ENCODE peak calls at places on chromosomes 1 and 21, in nine cellular contexts. S is astrocyte, L is sigmoid colon, B is psoas muscle, T is esophagus squamous epithelium, P is heart left ventricle, C is pancreas, E is cardiac muscle cell, N is ascending aorta. I is an unnamed sample. For H3K36me3, the result is how much of the 10 kb centered on the place peaks cover.

GRCh38 chr1:84619383-84620093 is 45.3 kb upstream of the CTBS start:
- DNase-seq in T (no peak), B (no peak), C (no peak), P (no peak), N (no peak), S (peak), L (no peak), E (peak), I (no peak)

GRCh38 chr1:68230901-68231626 is 1.3 kb downstream of the WLS start:
- DNase-seq in C (peak), N (peak), T (no peak), P (peak), L (peak), E (peak), S (no peak), B (peak), I (peak)

GRCh38 chr1:84871181-84871580 is 21.8 kb downstream of the LPAR3 start:
- DNase-seq in E (no peak), P (no peak), C (no peak), B (no peak), S (no peak), L (no peak), T (no peak), N (no peak), I (no peak)

GRCh38 chr1:112444269-112444668 is 48.3 kb downstream of the CTTNBP2NL start:
- DNase-seq in S (peak), L (no peak), C (no peak), P (no peak), N (no peak), T (no peak), B (no peak), E (no peak), I (no peak)

GRCh38 chr1:63883494-63884235 is 109.8 kb downstream of the ROR1 start:
- DNase-seq in L (no peak), P (no peak), T (no peak), B (no peak), N (no peak), C (no peak), S (no peak), E (no peak), I (no peak)

GRCh38 chr1:9494936-9495758 is 44.1 kb upstream of the SLC25A33 start:
- DNase-seq in S (no peak), N (peak), E (peak), L (peak), C (peak), B (peak), T (no peak), P (peak), I (peak)

GRCh38 chr1:232620356-232620841 is 9.5 kb downstream of the SIPA1L2 start:
- DNase-seq in S (peak), E (peak), B (no peak), P (peak), C (no peak), L (peak), T (no peak), N (no peak), I (no peak)

GRCh38 chr1:208500379-208500778 is 256.2 kb upstream of the PLXNA2 start:
- DNase-seq in L (no peak), P (no peak), E (no peak), S (no peak), B (no peak), C (no peak), N (no peak), T (no peak), I (no peak)

GRCh38 chr1:14339288-14339687 is 259.2 kb upstream of the KAZN start:
- DNase-seq in P (no peak), T (no peak), N (no peak), B (no peak), C (no peak), L (no peak), E (no peak), S (no peak), I (no peak)

GRCh38 chr1:235067396-235068154 is 61.1 kb downstream of the TOMM20 start:
- DNase-seq in E (peak), B (peak), N (peak), C (peak), P (peak), S (peak), T (peak), L (peak), I (peak)

GRCh38 chr1:77927414-77927813 is 39.0 kb downstream of the NEXN start:
- DNase-seq in L (no peak), T (no peak), S (no peak), B (no peak), N (no peak), P (no peak), E (no peak), C (no peak), I (no peak)

GRCh38 chr1:224894915-224895314 is 34.6 kb upstream of the DNAH14 start:
- DNase-seq in T (no peak), S (peak), N (no peak), L (no peak), P (no peak), E (no peak), C (no peak), B (no peak), I (no peak)

GRCh38 chr1:204453141-204453772 is 41.3 kb downstream of the PIK3C2B start:
- DNase-seq in P (no peak), T (no peak), E (no peak), S (no peak), L (no peak), C (no peak), N (no peak), B (no peak), I (no peak)

GRCh38 chr1:225660544-225660946 is 7.6 kb upstream of the ENAH start:
- DNase-seq in C (no peak), P (no peak), L (no peak), S (no peak), N (no peak), T (no peak), E (no peak), B (no peak), I (no peak)

GRCh38 chr21:43733529-43734071 is 14.7 kb downstream of the PDXK start:
- DNase-seq in N (no peak), L (no peak), P (peak), S (peak), T (no peak), E (no peak), C (peak), B (no peak), I (peak)

GRCh38 chr1:85576642-85577420 is 3.7 kb upstream of the CCN1 start:
- DNase-seq in T (no peak), P (peak), C (peak), E (peak), N (peak), L (peak), S (peak), B (peak), I (peak)

GRCh38 chr1:115671176-115672062 is 29.6 kb downstream of the VANGL1 start:
- DNase-seq in L (no peak), P (no peak), S (peak), B (no peak), N (no peak), T (no peak), C (no peak), E (no peak), I (peak)

GRCh38 chr1:167676205-167676915 is 45.4 kb upstream of the MPZL1 start:
- DNase-seq in C (no peak), L (no peak), B (no peak), S (no peak), N (no peak), P (no peak), E (no peak), T (no peak), I (no peak)

GRCh38 chr1:1783320-1783719 is 5.0 kb upstream of the NADK start:
- DNase-seq in E (no peak), P (no peak), N (no peak), C (no peak), S (no peak), B (no peak), T (no peak), L (no peak), I (peak)

GRCh38 chr1:33119532-33120217 is 38.7 kb downstream of the AZIN2 start:
- DNase-seq in L (no peak), T (no peak), E (no peak), S (no peak), P (no peak), C (no peak), B (no peak), N (peak), I (no peak)

GRCh38 chr21:44736291-44737004 is 25.1 kb upstream of the TSPEAR start:
- DNase-seq in L (no peak), T (no peak), N (no peak), B (no peak), C (no peak), P (no peak), S (no peak), E (no peak), I (peak)

GRCh38 chr1:47656719-47657685 is 219.2 kb downstream of the FOXD2 start:
- DNase-seq in P (no peak), L (peak), E (no peak), N (peak), B (peak), T (no peak), S (peak), C (no peak), I (no peak)

GRCh38 chr1:31596737-31597097 is 20.4 kb downstream of the TINAGL1 start:
- DNase-seq in N (no peak), P (no peak), E (no peak), T (no peak), C (no peak), B (no peak), S (no peak), L (no peak), I (no peak)

GRCh38 chr1:43653339-43653738 is 3.4 kb downstream of the KDM4A start:
- DNase-seq in C (no peak), B (no peak), L (no peak), E (no peak), P (no peak), S (peak), T (no peak), N (no peak), I (no peak)
- H3K36me3 ChIP-seq in C (under half), B (half or more), L (under half), E (under half), P (half or more), S (under half), T (under half), N (under half), I (under half)

GRCh38 chr1:156497743-156498446 is 2.7 kb downstream of the MEF2D start:
- DNase-seq in E (no peak), L (peak), N (peak), B (no peak), T (no peak), C (peak), S (no peak), P (peak), I (peak)

GRCh38 chr1:156494309-156494895 is 6.2 kb downstream of the MEF2D start:
- DNase-seq in P (no peak), E (no peak), S (no peak), C (no peak), N (no peak), B (peak), T (no peak), L (no peak), I (peak)

GRCh38 chr1:156495401-156496140 is 5.0 kb downstream of the MEF2D start:
- DNase-seq in C (no peak), E (peak), P (peak), S (no peak), N (no peak), L (peak), T (no peak), B (peak), I (peak)

GRCh38 chr1:156497078-156497742 is 3.4 kb downstream of the MEF2D start:
- DNase-seq in C (no peak), N (no peak), P (peak), L (peak), B (no peak), T (no peak), E (no peak), S (no peak), I (peak)

DNA sequence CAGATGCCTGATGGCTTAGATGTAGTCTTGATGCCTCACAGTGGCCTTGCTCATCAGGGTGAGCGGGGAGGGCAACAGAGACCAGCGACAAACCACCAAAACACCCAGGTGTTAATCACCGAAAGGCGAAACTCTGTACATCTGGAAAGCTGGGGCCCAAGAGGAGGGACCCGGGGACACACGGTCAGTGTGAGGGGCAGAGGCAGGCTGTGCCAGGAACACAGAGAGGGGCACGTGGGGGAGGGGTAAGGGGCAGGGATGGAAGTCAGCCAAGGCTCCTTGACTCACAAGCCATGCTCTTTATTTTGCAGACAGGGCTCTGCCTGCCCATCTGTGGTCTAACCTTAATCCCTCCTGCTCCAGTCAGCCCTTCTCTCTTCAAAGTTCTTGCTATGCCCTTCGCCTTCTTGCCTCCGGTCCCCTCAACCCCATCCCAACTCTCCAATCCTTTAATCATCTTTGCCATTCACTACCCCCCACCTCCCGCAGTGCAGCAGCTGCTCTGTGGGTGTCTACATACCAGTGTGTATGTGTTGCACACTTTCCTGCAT is 4.3 kb downstream of the MEF2D start:
- DNase-seq in B (no peak), N (no peak), P (peak), C (peak), S (no peak), E (no peak), L (no peak), T (no peak), I (peak)
- H3K4me3 ChIP-seq in B (peak), N (peak), P (peak), C (peak), S (no peak), E (no peak), L (peak), T (no peak), I (no peak)

GRCh38 chr1:19395678-19396192 is 83.6 kb downstream of the SLC66A1 start:
- DNase-seq in C (no peak), T (no peak), L (no peak), S (peak), B (no peak), N (no peak), P (no peak), E (no peak), I (no peak)
- TF ChIP-seq CTCF in C (no peak), T (no peak), L (no peak), S (no peak), B (no peak), N (no peak), P (no peak), E (peak), I (no peak)

DNA sequence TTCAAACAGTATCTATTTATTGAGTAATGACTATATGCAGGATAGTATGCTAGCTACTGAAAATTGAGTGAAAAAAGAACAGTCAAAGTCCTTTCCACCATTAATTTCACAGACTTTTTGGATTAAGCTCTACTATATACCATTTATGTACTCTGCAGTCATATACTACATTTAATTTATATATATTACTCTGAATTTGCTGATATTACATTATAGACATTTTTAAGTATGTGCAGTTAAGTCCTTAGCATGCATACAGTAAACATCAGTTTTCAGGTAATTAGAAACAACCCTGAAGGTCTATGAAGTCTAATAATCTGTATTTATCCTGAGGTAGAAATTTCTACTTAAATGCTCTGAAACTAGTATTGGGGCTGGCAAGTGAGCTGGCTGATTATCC is 18.6 kb downstream of the TRMT1L start:
- DNase-seq in S (no peak), P (no peak), B (no peak), C (no peak), E (no peak), L (no peak), N (no peak), T (no peak), I (no peak)
- H3K36me3 ChIP-seq in S (under half), P (half or more), B (half or more), C (under half), E (under half), L (under half), N (under half), T (under half), I (under half)

DNA sequence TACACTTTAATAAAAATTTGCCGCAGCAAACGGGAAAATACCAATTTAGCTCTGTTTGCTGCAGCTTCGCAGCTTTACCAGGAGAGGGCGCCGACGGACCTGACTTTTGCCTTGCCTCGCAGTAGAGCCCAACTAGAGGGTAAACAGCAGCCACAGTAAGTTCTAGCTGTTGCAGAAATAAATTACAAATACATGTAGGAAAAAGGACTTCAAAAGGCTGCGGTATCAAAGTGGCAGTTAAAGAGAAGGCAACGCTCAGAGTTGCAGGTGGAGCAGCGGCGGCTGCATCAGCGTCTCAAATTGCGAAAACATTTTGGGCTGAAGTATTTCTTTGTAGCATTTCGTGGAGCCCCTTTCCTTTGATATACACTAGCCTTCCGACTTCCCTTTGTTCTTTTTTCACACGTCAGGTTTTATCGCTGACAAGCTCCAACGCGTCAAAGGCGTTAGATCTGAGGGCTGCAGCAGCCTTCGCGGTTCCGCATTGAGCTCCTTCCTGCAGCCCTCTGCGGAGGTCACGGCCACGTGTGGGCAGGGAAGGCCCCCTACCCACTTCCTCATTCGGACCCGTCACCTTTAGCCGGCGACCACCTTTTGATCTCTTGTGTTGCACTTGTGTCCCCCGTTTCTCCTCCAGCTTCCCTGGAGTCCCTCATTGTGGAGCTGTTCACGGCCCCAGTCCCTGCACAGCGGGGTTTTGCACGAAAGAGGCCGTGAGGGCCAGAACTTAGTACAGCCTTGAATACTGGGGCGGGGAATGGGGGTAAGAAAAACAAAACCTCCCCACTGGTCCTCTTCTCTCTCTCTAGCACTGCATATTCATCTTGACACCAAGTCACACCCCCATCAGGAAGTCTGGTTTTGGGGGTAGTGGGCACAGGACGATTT is 72.8 kb downstream of the S1PR1 start:
- DNase-seq in N (peak), T (no peak), B (peak), C (peak), E (peak), L (peak), S (peak), P (peak), I (peak)
- H3K4me3 ChIP-seq in N (peak), T (peak), B (peak), C (peak), E (peak), L (peak), S (peak), P (peak), I (no peak)

DNA sequence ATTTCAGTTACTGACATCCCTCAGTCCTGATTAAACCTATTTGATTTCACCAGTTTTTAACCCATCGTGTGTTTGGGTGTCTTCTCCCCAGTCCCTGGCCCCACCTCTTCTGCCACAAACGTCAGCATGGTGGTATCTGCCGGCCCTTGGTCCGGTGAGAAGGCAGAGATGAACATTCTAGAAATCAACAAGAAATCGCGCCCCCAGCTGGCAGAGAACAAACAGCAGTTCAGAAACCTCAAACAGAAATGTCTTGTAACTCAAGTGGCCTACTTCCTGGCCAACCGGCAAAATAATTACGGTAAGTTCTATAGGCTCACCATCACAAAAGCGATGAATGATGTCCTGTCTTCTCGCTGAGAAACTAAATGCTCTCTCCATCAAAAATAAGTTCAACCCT is 28.7 kb downstream of the NBPF3 start:
- DNase-seq in L (no peak), E (peak), N (no peak), C (peak), P (no peak), B (no peak), T (no peak), S (no peak), I (no peak)
- TF ChIP-seq CTCF in L (no peak), E (peak), N (peak), C (no peak), P (peak), B (no peak), T (peak), S (peak), I (no peak)